ENCODE peak calls at places on chromosome 13, in ten cellular contexts. H is heart left ventricle; V is RWPE2; P is WERI-Rb-1; A is lower lobe of right lung; S is A673; G is CD8-positive, alpha-beta memory T cell; C is IMR-90; I is AG04450; T is tibial nerve. X is an unnamed sample. For H3K27me3, the result is how much of the 10 kb centered on the place peaks cover.

GRCh38 chr13:110405597-110406450 is 98.7 kb downstream of the COL4A2 start:
- DNase-seq in H (no peak), P (no peak), T (no peak), I (no peak), S (no peak), A (no peak), G (no peak), C (peak), V (no peak), X (no peak)

GRCh38 chr13:110070511-110071120 is 236.3 kb downstream of the COL4A1 start:
- DNase-seq in A (no peak), T (no peak), H (no peak), I (peak), G (no peak), P (no peak), V (no peak), S (no peak), C (peak), X (no peak)

GRCh38 chr13:100392709-100393630 is 195.6 kb downstream of the GGACT start:
- DNase-seq in A (peak), T (peak), S (peak), G (no peak), P (no peak), V (peak), I (peak), H (peak), C (peak), X (peak)

GRCh38 chr13:24008679-24009078 is 111.4 kb upstream of the C1QTNF9B start:
- DNase-seq in T (no peak), H (no peak), P (no peak), A (no peak), C (peak), V (no peak), S (no peak), I (no peak), G (no peak), X (no peak)

GRCh38 chr13:76286178-76286577 is 600.0 kb downstream of the KCTD12 start:
- DNase-seq in A (no peak), I (peak), T (no peak), C (peak), H (no peak), V (no peak), G (no peak), P (no peak), S (no peak), X (no peak)

GRCh38 chr13:59144700-59145099 is 1019.0 kb downstream of the DIAPH3 start:
- DNase-seq in S (no peak), V (no peak), T (no peak), P (no peak), C (no peak), H (no peak), A (no peak), I (no peak), G (no peak), X (no peak)

GRCh38 chr13:39144941-39145533 is 106.8 kb downstream of the NHLRC3 start:
- DNase-seq in G (no peak), S (peak), C (peak), V (no peak), T (peak), A (no peak), I (peak), H (peak), P (peak), X (no peak)

GRCh38 chr13:48232420-48233096 is 448 bp upstream of the ITM2B start:
- DNase-seq in I (no peak), A (no peak), V (peak), H (no peak), G (no peak), T (no peak), S (no peak), P (no peak), C (no peak), X (no peak)

GRCh38 chr13:23510979-23511735 is 59.1 kb upstream of the TNFRSF19 start:
- DNase-seq in A (no peak), G (no peak), P (peak), I (no peak), H (no peak), C (peak), T (no peak), S (peak), V (no peak), X (no peak)

GRCh38 chr13:35140831-35141230 is 198.8 kb downstream of the NBEA start:
- DNase-seq in S (no peak), I (no peak), H (no peak), P (no peak), G (no peak), T (no peak), A (no peak), C (no peak), V (no peak), X (no peak)

GRCh38 chr13:103289661-103290060 is 223.4 kb upstream of the SLC10A2 start:
- DNase-seq in P (no peak), I (no peak), H (no peak), A (no peak), T (no peak), G (no peak), C (no peak), V (no peak), S (no peak), X (no peak)

GRCh38 chr13:49353908-49354307 is 90.0 kb downstream of the CAB39L start:
- DNase-seq in T (no peak), A (no peak), S (no peak), C (no peak), H (no peak), I (no peak), V (no peak), G (no peak), P (no peak), X (no peak)

GRCh38 chr13:50400035-50400726 is 384.9 kb downstream of the KCNRG start:
- DNase-seq in C (peak), I (no peak), G (no peak), P (no peak), A (no peak), S (peak), T (no peak), H (peak), V (no peak), X (no peak)

GRCh38 chr13:80979035-80979641 is 638.2 kb upstream of the SPRY2 start:
- DNase-seq in A (peak), S (peak), C (peak), G (peak), T (peak), I (peak), V (no peak), H (no peak), P (peak), X (no peak)

GRCh38 chr13:51806571-51806970 is 2.6 kb upstream of the DHRS12 start:
- DNase-seq in A (no peak), G (no peak), P (no peak), H (no peak), V (no peak), C (peak), I (no peak), S (peak), T (peak), X (no peak)

GRCh38 chr13:102280366-102280765 is 121.5 kb downstream of the FGF14 start:
- DNase-seq in A (no peak), V (no peak), P (no peak), H (no peak), T (no peak), C (no peak), S (no peak), I (no peak), G (no peak), X (no peak)

GRCh38 chr13:47374741-47375140 is 477.9 kb upstream of the HTR2A start:
- DNase-seq in A (no peak), H (no peak), C (no peak), P (no peak), V (no peak), T (no peak), I (no peak), G (no peak), S (no peak), X (no peak)

GRCh38 chr13:64934569-64935362 is 2295.4 kb downstream of the PCDH9 start:
- DNase-seq in T (no peak), H (no peak), A (no peak), C (no peak), I (no peak), S (no peak), P (no peak), G (no peak), V (no peak), X (no peak)

GRCh38 chr13:89380101-89380500 is 1708.9 kb downstream of the SLITRK5 start:
- DNase-seq in H (no peak), C (no peak), P (no peak), V (no peak), T (no peak), G (no peak), A (no peak), S (peak), I (no peak), X (no peak)

GRCh38 chr13:106917024-106917491 is 349.1 kb upstream of the ARGLU1 start:
- DNase-seq in H (peak), A (no peak), I (no peak), C (no peak), T (no peak), V (no peak), G (no peak), P (no peak), S (no peak), X (no peak)

GRCh38 chr13:94706101-94706853 is 6.1 kb downstream of the SOX21 start:
- DNase-seq in C (no peak), V (no peak), P (no peak), S (no peak), H (no peak), T (no peak), A (no peak), I (no peak), G (no peak), X (no peak)

GRCh38 chr13:94708031-94708571 is 4.2 kb downstream of the SOX21 start:
- DNase-seq in S (peak), V (no peak), T (no peak), A (no peak), I (no peak), P (no peak), G (no peak), H (no peak), C (no peak), X (no peak)

GRCh38 chr13:94708971-94709614 is 3.3 kb downstream of the SOX21 start:
- DNase-seq in G (no peak), H (no peak), V (no peak), I (no peak), S (no peak), A (no peak), P (no peak), C (no peak), T (no peak), X (no peak)

GRCh38 chr13:94706854-94707399 is 5.4 kb downstream of the SOX21 start:
- DNase-seq in I (no peak), P (no peak), S (no peak), T (no peak), A (no peak), V (no peak), H (no peak), G (no peak), C (no peak), X (no peak)

GRCh38 chr13:94707400-94708021 is 4.8 kb downstream of the SOX21 start:
- DNase-seq in I (no peak), H (no peak), T (no peak), C (no peak), V (no peak), G (no peak), S (no peak), A (no peak), P (peak), X (no peak)
- H3K27me3 ChIP-seq in I (half or more), H (half or more), T (under half), C (half or more), V (half or more), G (half or more), S (half or more), A (half or more), P (half or more), X (half or more)

DNA sequence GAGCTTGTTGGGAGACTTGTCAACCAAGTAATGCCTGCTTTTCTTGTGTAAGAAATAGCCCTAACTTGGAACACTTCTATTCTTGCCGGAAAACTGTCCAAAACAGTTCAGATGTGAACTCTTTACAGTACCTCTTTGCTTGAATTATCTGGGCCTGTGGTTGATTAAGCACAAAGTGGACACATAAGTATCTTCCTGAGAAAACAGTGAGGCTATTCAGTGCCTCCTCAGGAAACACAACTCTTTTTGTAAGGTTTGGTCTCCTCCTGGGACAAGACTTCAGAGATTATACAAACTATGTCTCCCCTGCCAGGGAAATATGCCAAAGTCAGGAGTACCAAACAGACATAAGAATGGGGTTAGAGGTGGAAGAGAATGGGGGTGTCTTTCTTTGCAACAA is 127.7 kb downstream of the LACC1 start:
- DNase-seq in H (no peak), I (no peak), G (no peak), P (no peak), V (no peak), A (no peak), C (no peak), T (no peak), S (no peak), X (no peak)
- H3K27ac ChIP-seq in H (no peak), I (no peak), G (no peak), P (no peak), V (no peak), A (no peak), C (no peak), T (no peak), S (no peak), X (no peak)

GRCh38 chr13:94140027-94140426 is 339.5 kb downstream of the DCT start:
- DNase-seq in C (no peak), S (no peak), H (no peak), P (no peak), V (no peak), G (no peak), I (no peak), T (no peak), A (no peak), X (no peak)

GRCh38 chr13:94138831-94139230 is 340.7 kb downstream of the DCT start:
- DNase-seq in C (no peak), T (no peak), A (no peak), G (no peak), P (no peak), S (no peak), V (no peak), I (no peak), H (no peak), X (no peak)

GRCh38 chr13:94143624-94144350 is 335.7 kb downstream of the DCT start:
- DNase-seq in H (no peak), C (no peak), P (no peak), G (no peak), V (no peak), A (no peak), T (no peak), S (no peak), I (no peak), X (no peak)

GRCh38 chr13:94139393-94139995 is 340.0 kb downstream of the DCT start:
- DNase-seq in H (no peak), A (no peak), G (no peak), T (no peak), V (no peak), P (no peak), C (peak), S (no peak), I (peak), X (no peak)
- H3K27me3 ChIP-seq in H (under half), A (under half), G (under half), T (under half), V (under half), P (under half), C (under half), S (under half), I (under half), X (under half)

GRCh38 chr13:114126789-114127472 is 5.5 kb downstream of the RASA3 start:
- DNase-seq in S (no peak), T (no peak), P (no peak), G (no peak), A (no peak), V (no peak), I (no peak), H (peak), C (no peak), X (no peak)
- H3K27ac ChIP-seq in S (peak), T (no peak), P (no peak), G (no peak), A (no peak), V (no peak), I (peak), H (no peak), C (peak), X (peak)

GRCh38 chr13:112103971-112104872 is 37.3 kb downstream of the SOX1 start:
- DNase-seq in C (no peak), H (no peak), T (no peak), G (no peak), A (no peak), V (no peak), S (peak), P (no peak), I (no peak), X (no peak)
- H3K27me3 ChIP-seq in C (under half), H (half or more), T (under half), G (under half), A (half or more), V (half or more), S (under half), P (half or more), I (under half), X (half or more)

DNA sequence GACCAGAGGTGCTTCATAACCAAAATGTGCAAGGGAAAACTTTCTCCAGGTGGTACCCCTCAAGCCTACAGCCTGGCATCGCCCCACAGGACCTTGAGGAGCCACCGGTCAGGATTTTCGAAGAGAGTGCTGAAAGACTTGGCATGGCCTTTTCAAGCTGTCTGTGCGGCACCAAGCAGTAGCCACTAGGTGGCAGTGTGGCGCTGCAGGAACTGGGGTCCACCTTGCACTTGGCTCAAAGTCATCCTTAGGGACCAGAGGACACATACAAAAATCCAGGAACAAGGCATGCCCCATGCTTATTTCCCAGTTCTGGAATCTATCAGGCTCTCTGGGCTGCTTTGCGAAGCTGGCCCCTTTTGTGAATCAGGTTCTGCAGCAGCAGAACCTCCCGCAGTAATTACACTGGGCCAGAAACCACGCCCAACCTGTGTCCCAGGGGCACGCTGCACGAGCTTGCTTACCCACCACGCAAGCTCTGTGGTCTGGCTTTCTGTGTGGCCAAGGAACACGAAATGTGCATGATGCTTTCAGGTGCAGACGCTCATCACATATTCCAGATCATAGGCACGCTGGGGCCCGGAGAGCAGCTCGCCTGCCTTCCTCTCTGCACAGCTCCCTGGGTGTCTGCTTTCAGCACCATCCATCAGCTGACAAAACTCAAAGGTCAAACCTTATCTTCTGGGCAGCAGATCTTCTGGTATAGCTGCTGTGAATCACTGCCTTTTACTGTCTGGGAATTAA is 87.2 kb downstream of the SLC7A1 start:
- DNase-seq in V (no peak), P (peak), A (peak), T (peak), G (peak), C (peak), S (peak), H (peak), I (peak), X (peak)
- H3K27ac ChIP-seq in V (no peak), P (no peak), A (no peak), T (no peak), G (no peak), C (no peak), S (no peak), H (peak), I (no peak), X (no peak)

GRCh38 chr13:52847322-52847681 is 1.1 kb downstream of the PCDH8 start:
- DNase-seq in T (no peak), C (no peak), V (no peak), S (no peak), A (no peak), G (no peak), I (no peak), P (no peak), H (no peak), X (no peak)
- H3K27me3 ChIP-seq in T (under half), C (under half), V (half or more), S (half or more), A (half or more), G (under half), I (half or more), P (half or more), H (half or more), X (half or more)

GRCh38 chr13:20814224-20814910 is 40.6 kb upstream of the EEF1AKMT1 start:
- DNase-seq in T (peak), P (peak), C (peak), I (peak), A (peak), G (no peak), S (peak), H (peak), V (peak), X (no peak)
- H3K27ac ChIP-seq in T (peak), P (peak), C (peak), I (peak), A (peak), G (no peak), S (no peak), H (peak), V (peak), X (no peak)

GRCh38 chr13:28489975-28490550 is 4.9 kb downstream of the FLT1 start:
- DNase-seq in A (no peak), I (no peak), S (no peak), P (no peak), G (no peak), T (no peak), C (no peak), H (peak), V (no peak), X (no peak)
- H3K27me3 ChIP-seq in A (half or more), I (under half), S (under half), P (under half), G (under half), T (under half), C (under half), H (half or more), V (half or more), X (under half)

X was measured in CD4-positive, alpha-beta T cell.